ENCODE peak calls at places on chromosomes 12 and 14, in five cellular contexts. E, K, S, B and W are unnamed samples.

GRCh38 chr12:105951732-105952131 is 187.0 kb downstream of the NUAK1 start:
- DNase-seq in E (no peak), S (no peak), B (no peak), K (peak), W (no peak)

GRCh38 chr12:84642201-84642600 is 270.4 kb downstream of the SLC6A15 start:
- DNase-seq in B (peak), E (no peak), K (no peak), S (no peak), W (no peak)

GRCh38 chr12:104761091-104761490 is 197.0 kb downstream of the SLC41A2 start:
- DNase-seq in K (no peak), E (no peak), B (no peak), S (no peak), W (no peak)

GRCh38 chr12:24937553-24938244 is 11.2 kb downstream of the BCAT1 start:
- DNase-seq in K (no peak), S (no peak), B (peak), E (no peak), W (no peak)

GRCh38 chr12:65666876-65667275 is 157.4 kb upstream of the HMGA2 start:
- DNase-seq in B (peak), S (peak), E (no peak), K (no peak), W (no peak)

GRCh38 chr12:111321317-111321716 is 47.6 kb downstream of the PHETA1 start:
- DNase-seq in B (no peak), E (no peak), K (no peak), S (no peak), W (no peak)

GRCh38 chr12:117350140-117350539 is 11.3 kb downstream of the NOS1 start:
- DNase-seq in E (no peak), B (no peak), K (no peak), S (no peak), W (no peak)

GRCh38 chr12:119613319-119613936 is 19.9 kb downstream of the TMEM233 start:
- DNase-seq in S (peak), K (no peak), B (peak), E (no peak), W (no peak)

GRCh38 chr14:53180272-53181221 is 27.4 kb upstream of the DDHD1 start:
- DNase-seq in K (no peak), B (peak), E (no peak), S (peak), W (peak)

DNA sequence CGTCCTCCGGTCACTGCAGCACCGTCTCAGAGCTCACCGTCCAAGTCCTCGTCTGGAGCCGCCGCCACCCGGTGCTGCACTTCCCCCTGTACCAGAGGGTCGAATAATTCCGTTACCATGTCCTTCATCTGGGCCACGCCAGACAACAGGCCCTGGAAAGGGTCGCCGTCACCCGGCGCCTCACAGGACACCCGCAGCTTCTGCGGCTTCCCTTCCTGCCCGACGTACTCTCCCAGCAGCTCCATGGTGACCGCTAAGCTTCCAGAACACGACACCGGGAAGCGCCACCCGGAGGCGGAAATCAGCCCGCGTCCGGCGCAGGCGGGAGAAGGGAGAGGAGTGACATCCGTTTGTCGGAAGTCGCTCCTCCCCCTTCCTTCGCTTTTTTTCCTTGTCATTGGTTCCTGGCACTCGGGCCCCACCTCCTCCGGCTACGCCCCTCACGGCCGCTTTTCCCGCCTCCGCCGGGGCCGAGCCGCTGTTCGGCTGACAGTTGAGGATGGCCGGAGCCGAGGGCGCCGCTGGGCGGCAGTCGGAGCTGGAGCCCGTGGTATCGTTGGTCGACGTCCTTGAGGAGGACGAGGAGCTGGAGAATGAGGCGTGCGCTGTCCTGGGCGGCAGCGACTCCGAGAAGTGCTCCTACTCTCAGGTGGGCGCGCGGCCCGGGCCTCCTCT is at the start of the genes GON7 and UBR7:
- DNase-seq in B (peak), K (peak), S (peak), E (peak), W (peak)
- TF ChIP-seq CTCF in B (peak), K (no peak), S (peak), E (peak), W (peak)

GRCh38 chr12:113186666-113187325 is 1.3 kb downstream of the RITA1 start:
- DNase-seq in K (no peak), E (no peak), S (no peak), B (no peak), W (no peak)
- H3K4me3 ChIP-seq in K (peak), E (peak), S (peak), B (peak), W (peak)

GRCh38 chr12:63317880-63318279 is 166.9 kb upstream of the AVPR1A start:
- DNase-seq in B (no peak), E (no peak), K (no peak), S (no peak), W (no peak)

GRCh38 chr12:63318933-63319332 is 167.9 kb upstream of the AVPR1A start:
- DNase-seq in S (no peak), B (no peak), K (no peak), E (no peak), W (no peak)

GRCh38 chr12:63318313-63318712 is 167.3 kb upstream of the AVPR1A start:
- DNase-seq in B (no peak), K (no peak), S (no peak), E (no peak), W (no peak)

GRCh38 chr12:63319936-63320633 is 169.1 kb upstream of the AVPR1A start:
- DNase-seq in B (no peak), S (peak), E (no peak), K (no peak), W (no peak)

DNA sequence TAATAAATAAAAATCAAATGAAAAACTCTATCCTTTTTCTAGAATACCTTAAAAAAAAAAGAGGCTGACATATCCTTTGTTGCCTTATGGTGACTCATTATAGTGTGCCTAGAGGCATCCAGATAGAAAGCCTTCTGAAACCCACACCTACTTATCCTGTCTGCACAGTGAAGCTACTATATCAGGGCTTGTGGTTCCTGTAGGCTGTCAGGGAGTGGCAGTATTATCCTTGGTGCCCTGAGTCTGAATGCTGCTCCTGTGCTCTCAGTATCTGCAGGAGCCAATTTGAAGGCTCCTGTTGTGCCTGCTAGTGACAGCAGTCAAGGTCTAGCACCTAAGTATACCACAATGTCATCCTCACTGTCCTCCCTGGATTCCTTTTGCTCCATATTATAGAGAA is 168.4 kb upstream of the AVPR1A start:
- DNase-seq in K (no peak), E (no peak), S (peak), B (no peak), W (no peak)
- TF ChIP-seq CTCF in K (no peak), E (no peak), S (no peak), B (no peak), W (no peak)

DNA sequence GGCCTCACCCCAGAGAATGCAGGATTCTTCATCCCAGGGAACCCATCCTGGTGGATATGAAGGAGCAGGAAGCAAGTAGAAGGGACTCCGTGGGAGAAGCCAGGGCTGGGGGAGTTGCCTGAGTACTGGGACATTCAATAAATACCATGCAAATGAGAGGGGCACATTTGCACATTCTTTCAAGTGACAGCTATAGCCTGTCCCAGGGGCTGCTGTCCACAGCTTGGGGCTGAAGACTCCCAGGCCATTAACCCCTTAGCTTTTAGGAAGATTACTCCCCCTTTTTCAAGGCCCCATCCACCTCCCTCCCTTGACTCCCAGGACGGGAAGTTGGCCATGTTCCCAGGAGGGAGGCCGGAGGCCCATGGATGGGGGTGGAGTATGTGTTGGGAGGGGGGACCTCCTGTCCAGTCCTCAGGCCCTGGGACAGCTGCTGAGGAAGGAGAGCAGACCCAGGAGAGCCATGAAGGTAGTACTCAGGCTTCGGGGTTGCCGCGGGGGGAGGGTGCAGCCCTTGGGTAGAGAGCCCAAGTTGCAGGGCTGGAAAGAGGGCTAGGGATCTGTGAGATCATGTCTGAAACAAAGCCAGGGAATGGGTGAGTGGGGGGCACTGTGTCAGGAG is 974 bp upstream of the TNS2 start:
- DNase-seq in S (peak), B (peak), K (peak), E (peak), W (no peak)
- H3K4me3 ChIP-seq in S (peak), B (peak), K (peak), E (peak), W (peak)

GRCh38 chr12:1666215-1666614 is 24.7 kb upstream of the ADIPOR2 start:
- DNase-seq in E (no peak), B (no peak), S (no peak), K (no peak), W (no peak)
- TF ChIP-seq CTCF in E (no peak), B (no peak), S (no peak), K (no peak), W (no peak)

DNA sequence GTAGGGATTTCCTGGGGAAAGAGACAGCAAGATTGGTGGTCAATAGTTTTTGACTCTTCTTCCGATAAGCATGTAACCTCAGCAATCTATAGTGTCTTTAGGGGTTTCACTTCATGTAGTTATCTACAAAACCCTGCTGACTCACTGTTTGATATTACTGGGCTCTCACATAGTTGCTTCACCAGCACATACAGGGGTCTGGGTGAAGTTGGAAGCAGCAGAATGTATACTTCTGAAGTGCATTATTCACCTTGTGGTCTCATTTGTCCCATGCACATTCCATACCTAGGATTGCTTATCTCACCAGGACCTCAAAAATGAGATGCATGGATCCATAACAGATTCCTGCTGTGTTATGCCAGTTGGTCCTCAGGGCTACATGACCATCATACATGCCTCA is 280.0 kb downstream of the LRIG3 start:
- DNase-seq in B (peak), K (no peak), E (no peak), S (peak), W (no peak)
- H3K4me3 ChIP-seq in B (no peak), K (no peak), E (no peak), S (no peak), W (no peak)